ENCODE peak calls at places on chromosomes 4 and X, in five cellular contexts. T, J, R, E and V are unnamed samples.
A peak's percentile ranks its signal among the peaks of the same experiment; 100 is the strongest.

GRCh38 chr4:62640296-62640695 is 1440.2 kb downstream of the ADGRL3 start:
- DNase-seq in R (peak; percentile 81), E (peak; percentile 26), J (no peak), T (no peak), V (no peak)

GRCh38 chr4:69858683-69859082 is 1.3 kb downstream of the SULT1E1 start:
- DNase-seq in T (no peak), R (peak; percentile 37), J (no peak), E (peak; percentile 20), V (no peak)

GRCh38 chrX:114841051-114841450 is 176.4 kb downstream of the IL13RA2 start:
- DNase-seq in R (peak; percentile 64), T (no peak), E (peak; percentile 14), J (no peak), V (no peak)

GRCh38 chrX:108304210-108304609 is 134.0 kb downstream of the COL4A6 start:
- DNase-seq in J (no peak), T (no peak), R (peak; percentile 41), E (peak; percentile 20), V (no peak)

GRCh38 chr4:188958346-188958745 is 819.1 kb downstream of the TRIML1 start:
- DNase-seq in J (no peak), E (no peak), T (no peak), R (no peak), V (no peak)

GRCh38 chrX:151692825-151693224 is 2.4 kb upstream of the PRRG3 start:
- DNase-seq in R (no peak), T (peak; percentile 20), E (no peak), J (no peak), V (no peak)

GRCh38 chr4:16591867-16592266 is 306.6 kb downstream of the LDB2 start:
- DNase-seq in R (no peak), J (no peak), E (no peak), T (no peak), V (no peak)

GRCh38 chr4:53326535-53326934 is 39.3 kb downstream of the SCFD2 start:
- DNase-seq in R (no peak), E (no peak), T (no peak), J (no peak), V (no peak)

GRCh38 chrX:31228909-31229308 is 157.1 kb upstream of the FTHL17 start:
- DNase-seq in R (no peak), E (peak; percentile 9), J (no peak), T (no peak), V (no peak)

GRCh38 chr4:53714377-53715140 is 123.3 kb upstream of the LNX1 start:
- DNase-seq in J (peak; percentile 14), T (no peak), R (no peak), E (peak; percentile 85), V (no peak)

GRCh38 chr4:75490155-75490554 is 24.0 kb downstream of the RCHY1 start:
- DNase-seq in T (no peak), R (peak; percentile 39), J (no peak), E (peak; percentile 18), V (no peak)

GRCh38 chr4:101693842-101694398 is 96.6 kb upstream of the BANK1 start:
- DNase-seq in T (no peak), R (peak; percentile 64), J (peak; percentile 43), E (no peak), V (no peak)

GRCh38 chr4:60133414-60133813 is 1066.7 kb upstream of the ADGRL3 start:
- DNase-seq in J (no peak), R (peak; percentile 80), T (no peak), E (peak; percentile 79), V (no peak)

GRCh38 chrX:71256051-71256450 is 2.1 kb upstream of the ZMYM3 start:
- DNase-seq in T (no peak), R (no peak), E (peak; percentile 23), J (no peak), V (no peak)

GRCh38 chr4:150302553-150302952 is 224.3 kb downstream of the DCLK2 start:
- DNase-seq in E (peak; percentile 97), J (no peak), T (no peak), R (peak; percentile 86), V (no peak)

GRCh38 chr4:27318740-27319139 is 458.1 kb downstream of the STIM2 start:
- DNase-seq in R (peak; percentile 54), E (no peak), J (no peak), T (no peak), V (peak; percentile 92)

GRCh38 chr4:92121099-92121498 is 182.7 kb upstream of the GRID2 start:
- DNase-seq in E (peak; percentile 43), R (peak; percentile 34), J (peak; percentile 10), T (peak; percentile 28), V (no peak)

GRCh38 chr4:138835833-138836521 is 179.6 kb upstream of the NOCT start:
- DNase-seq in E (peak; percentile 23), J (no peak), R (peak; percentile 63), T (no peak), V (no peak)

GRCh38 chr4:122710434-122711308 is 21.8 kb upstream of the BBS12 start:
- DNase-seq in J (no peak), E (peak; percentile 23), R (peak; percentile 67), T (no peak), V (no peak)

DNA sequence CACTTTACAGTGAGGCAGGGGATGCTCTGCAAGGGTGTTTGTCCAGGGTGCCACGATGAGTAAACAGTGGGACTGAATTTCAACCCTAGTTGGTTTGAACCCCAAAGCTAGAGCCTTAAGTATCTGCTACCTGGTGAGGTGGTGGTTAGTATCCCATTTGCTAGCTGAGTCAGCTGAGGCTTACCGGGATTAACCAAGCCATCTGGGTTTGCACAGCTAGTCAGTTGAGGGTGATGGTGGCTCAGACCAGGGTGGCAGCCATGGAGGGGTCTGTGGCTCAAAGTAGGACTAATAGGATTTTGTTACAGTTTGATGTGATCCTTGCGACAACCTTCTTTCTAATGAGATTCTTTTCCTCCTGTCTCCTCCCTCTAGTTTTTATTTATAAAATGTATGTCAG is 1.9 kb downstream of the EVC start:
- DNase-seq in J (no peak), E (no peak), T (no peak), R (no peak), V (no peak)
- H3K4me3 ChIP-seq in J (no peak overlapping the region), E (no peak overlapping the region), T (no peak overlapping the region), R (peak overlapping the region; percentile 71), V (no peak overlapping the region)

GRCh38 chrX:47206316-47206715 is 12.2 kb upstream of the CDK16 start:
- DNase-seq in J (no peak), R (no peak), E (peak; percentile 51), T (no peak), V (no peak)
- H3K27ac ChIP-seq in J (no peak overlapping the region), R (no peak overlapping the region), E (no peak overlapping the region), T (no peak overlapping the region), V (no peak overlapping the region)

GRCh38 chr4:7721984-7722551 is 217.6 kb downstream of the AFAP1 start:
- DNase-seq in E (no peak), R (peak; percentile 48), T (no peak), J (no peak), V (no peak)
- H3K4me3 ChIP-seq in E (no peak overlapping the region), R (no peak overlapping the region), T (no peak overlapping the region), J (no peak overlapping the region), V (no peak overlapping the region)

DNA sequence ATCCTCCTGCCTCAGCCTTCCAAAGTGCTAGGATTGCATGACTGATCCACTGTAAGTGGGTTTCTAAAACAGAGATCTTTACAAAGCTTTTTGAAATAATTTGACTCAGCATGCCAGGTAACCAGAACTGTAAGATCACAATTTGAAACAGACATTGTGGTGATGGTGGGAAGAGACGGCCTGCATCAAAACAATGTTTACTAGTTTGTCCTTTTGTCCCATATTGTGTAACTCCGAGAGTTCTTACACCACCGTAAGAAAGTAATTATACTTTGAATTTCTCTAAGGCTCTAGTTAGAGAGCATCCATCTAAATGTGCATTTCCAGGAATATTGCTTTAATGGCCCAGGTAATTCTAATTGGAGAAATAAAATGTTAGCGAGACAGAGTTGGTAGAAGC is 594 bp upstream of the ARHGAP24 start:
- DNase-seq in R (no peak), E (no peak), T (no peak), J (no peak), V (no peak)
- H3K27ac ChIP-seq in R (no peak overlapping the region), E (no peak overlapping the region), T (peak overlapping the region; percentile 85), J (no peak overlapping the region), V (no peak overlapping the region)

DNA sequence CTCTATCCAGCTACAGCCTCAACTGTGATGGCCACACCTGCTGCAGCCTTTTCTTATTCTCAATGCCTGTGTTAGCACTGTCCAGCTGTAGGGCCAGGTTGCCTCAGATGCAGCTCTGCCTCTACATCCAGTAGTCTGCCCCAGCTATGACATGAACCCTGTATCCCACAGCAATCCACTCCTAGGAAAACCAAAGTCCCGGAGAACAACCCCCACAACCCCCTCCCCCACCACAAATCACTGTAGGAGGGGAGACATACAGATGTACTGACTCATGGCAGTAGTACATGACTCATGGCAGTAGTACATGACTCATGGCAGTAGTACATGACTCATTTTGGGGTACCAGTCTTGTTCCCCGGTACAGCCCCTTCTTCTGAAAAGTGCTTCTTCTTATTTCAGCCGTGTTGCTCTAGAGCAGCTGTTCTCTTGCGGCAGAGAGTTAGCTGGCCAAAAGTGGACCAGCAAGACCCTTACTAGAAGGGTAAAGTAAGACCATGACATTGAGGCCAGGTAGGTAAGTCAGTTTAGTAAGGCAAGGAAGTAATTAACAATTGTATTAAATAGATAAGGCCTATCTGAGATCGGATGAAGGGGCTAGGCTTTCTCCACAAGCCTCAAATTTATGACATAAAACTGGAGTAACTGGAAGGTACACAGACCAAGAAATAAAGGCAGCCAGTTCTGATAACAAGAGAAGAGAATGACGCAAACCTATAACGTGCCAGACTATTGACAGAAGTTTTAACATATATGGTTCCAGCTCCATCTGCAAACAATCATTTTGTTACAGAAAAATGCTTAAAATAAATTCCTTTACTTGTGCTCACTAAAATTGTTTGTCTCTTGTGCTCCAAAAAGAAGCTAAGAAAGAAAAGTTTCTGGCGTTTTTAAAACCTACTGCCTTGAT is 221.4 kb downstream of the TACR3 start:
- DNase-seq in T (no peak), J (no peak), R (peak; percentile 14), E (peak; percentile 78), V (no peak)
- H3K4me3 ChIP-seq in T (no peak overlapping the region), J (no peak overlapping the region), R (no peak overlapping the region), E (no peak overlapping the region), V (no peak overlapping the region)

GRCh38 chr4:127968565-127968964 is 3.4 kb downstream of the ABHD18 start:
- DNase-seq in T (no peak), J (no peak), E (no peak), R (no peak), V (no peak)
- H3K27ac ChIP-seq in T (no peak overlapping the region), J (no peak overlapping the region), E (no peak overlapping the region), R (no peak overlapping the region), V (no peak overlapping the region)

GRCh38 chr4:13527983-13528822 is 16.1 kb downstream of the NKX3-2 start:
- DNase-seq in J (no peak), R (no peak), E (no peak), T (no peak), V (no peak)
- H3K4me3 ChIP-seq in J (no peak overlapping the region), R (no peak overlapping the region), E (no peak overlapping the region), T (no peak overlapping the region), V (no peak overlapping the region)